ENCODE peak calls at places on chromosomes 11 and 22, in four cellular contexts. K, X, L and N are unnamed samples.

GRCh38 chr11:65278351-65278750 is 16.6 kb downstream of the POLA2 start:
- DNase-seq in K (no peak), X (no peak), L (no peak), N (no peak)

GRCh38 chr11:120805960-120806555 is 217.8 kb upstream of the TBCEL start:
- DNase-seq in K (no peak), X (no peak), L (no peak), N (no peak)

GRCh38 chr11:72920001-72920400 is 105.8 kb downstream of the ATG16L2 start:
- DNase-seq in K (no peak), X (no peak), L (no peak), N (no peak)

GRCh38 chr22:46100401-46101105 is 49.8 kb upstream of the PPARA start:
- DNase-seq in K (no peak), X (no peak), L (no peak), N (no peak)

GRCh38 chr11:2801711-2802388 is 83.7 kb downstream of the CDKN1C start:
- DNase-seq in K (no peak), X (peak), L (peak), N (no peak)

GRCh38 chr11:119578466-119579220 is 150.4 kb downstream of the NECTIN1 start:
- DNase-seq in K (no peak), X (no peak), L (no peak), N (no peak)

GRCh38 chr22:45597460-45598192 is 74.0 kb upstream of the ATXN10 start:
- DNase-seq in K (no peak), X (no peak), L (no peak), N (no peak)

GRCh38 chr11:117145393-117145761 is 1.3 kb downstream of the PAFAH1B2 start:
- DNase-seq in K (no peak), X (no peak), L (no peak), N (no peak)

GRCh38 chr11:858053-858992 is 15.7 kb downstream of the TSPAN4 start:
- DNase-seq in K (no peak), X (no peak), L (no peak), N (no peak)

GRCh38 chr22:46895753-46896152 is 133.3 kb downstream of the TBC1D22A start:
- DNase-seq in K (no peak), X (no peak), L (no peak), N (no peak)

GRCh38 chr22:47373648-47374272 is 611.3 kb downstream of the TBC1D22A start:
- DNase-seq in K (no peak), X (peak), L (no peak), N (no peak)

GRCh38 chr11:107780775-107781174 is 68.9 kb upstream of the SLN start:
- DNase-seq in K (no peak), X (no peak), L (no peak), N (no peak)
- TF ChIP-seq CTCF in K (no peak), X (no peak), L (no peak), N (no peak)

GRCh38 chr11:10938650-10939387 is 81.0 kb upstream of the ZBED5 start:
- DNase-seq in K (no peak), X (no peak), L (no peak), N (no peak)
- TF ChIP-seq CTCF in K (no peak), X (no peak), L (no peak), N (no peak)

DNA sequence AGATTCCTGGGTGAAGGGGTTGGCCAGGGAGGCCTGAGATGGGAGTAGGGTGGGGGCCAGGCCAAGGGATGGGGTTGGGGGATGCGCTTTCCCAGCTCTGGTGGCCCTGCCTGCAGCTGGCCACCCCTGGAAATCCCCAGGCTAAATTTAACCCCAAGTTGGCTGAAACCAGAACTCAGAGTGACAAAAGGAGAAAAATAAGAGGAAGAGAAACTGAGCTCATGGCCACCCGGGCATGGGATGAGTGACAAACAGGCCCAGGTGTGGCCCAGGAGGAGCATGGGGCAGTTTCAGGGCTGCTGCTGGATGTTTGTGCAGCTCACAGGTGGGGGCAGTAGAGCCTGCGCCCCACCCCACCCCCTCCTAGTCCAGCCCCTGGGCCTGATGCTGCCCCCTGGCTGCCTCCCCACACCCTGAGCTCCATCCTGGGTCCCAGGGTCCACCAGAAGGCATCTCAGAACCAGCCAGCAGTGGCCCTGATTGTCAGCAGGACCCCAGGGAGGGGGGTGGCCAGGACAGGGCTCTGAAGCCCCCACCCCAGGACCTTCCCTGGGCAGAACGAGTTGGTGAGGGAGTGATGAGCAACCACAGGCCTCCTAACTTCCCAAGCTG is 48.0 kb downstream of the IGLL5 start:
- DNase-seq in K (no peak), X (no peak), L (no peak), N (no peak)
- TF ChIP-seq CTCF in K (no peak), X (no peak), L (no peak), N (no peak)

GRCh38 chr11:66868726-66869291 is 11.9 kb downstream of the LRFN4 start:
- DNase-seq in K (no peak), X (peak), L (no peak), N (no peak)
- TF ChIP-seq CTCF in K (no peak), X (peak), L (no peak), N (no peak)

GRCh38 chr11:71421392-71421950 is 26.7 kb downstream of the DHCR7 start:
- DNase-seq in K (no peak), X (no peak), L (no peak), N (no peak)
- TF ChIP-seq CTCF in K (no peak), X (no peak), L (no peak), N (no peak)

DNA sequence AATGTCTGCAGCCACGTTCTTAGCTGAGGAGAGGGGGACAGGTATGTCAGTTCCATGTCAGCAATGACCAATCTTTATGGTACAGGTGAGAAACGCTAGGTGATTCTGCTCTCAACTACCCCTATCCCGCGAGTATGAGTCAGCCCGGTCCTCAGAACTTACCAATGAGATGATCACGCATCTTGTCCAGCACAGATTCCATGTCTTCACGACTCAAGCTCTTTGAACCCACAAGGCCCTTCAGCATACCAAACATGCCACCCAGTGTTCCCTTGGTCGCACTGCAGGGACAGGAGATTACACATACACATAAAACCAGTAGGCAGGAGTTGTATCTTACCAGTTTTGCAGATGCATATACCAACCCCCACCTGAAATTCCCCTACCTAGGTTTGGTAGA is 2.9 kb downstream of the SRPRA start:
- DNase-seq in K (no peak), X (no peak), L (no peak), N (no peak)
- TF ChIP-seq CTCF in K (no peak), X (no peak), L (no peak), N (no peak)

DNA sequence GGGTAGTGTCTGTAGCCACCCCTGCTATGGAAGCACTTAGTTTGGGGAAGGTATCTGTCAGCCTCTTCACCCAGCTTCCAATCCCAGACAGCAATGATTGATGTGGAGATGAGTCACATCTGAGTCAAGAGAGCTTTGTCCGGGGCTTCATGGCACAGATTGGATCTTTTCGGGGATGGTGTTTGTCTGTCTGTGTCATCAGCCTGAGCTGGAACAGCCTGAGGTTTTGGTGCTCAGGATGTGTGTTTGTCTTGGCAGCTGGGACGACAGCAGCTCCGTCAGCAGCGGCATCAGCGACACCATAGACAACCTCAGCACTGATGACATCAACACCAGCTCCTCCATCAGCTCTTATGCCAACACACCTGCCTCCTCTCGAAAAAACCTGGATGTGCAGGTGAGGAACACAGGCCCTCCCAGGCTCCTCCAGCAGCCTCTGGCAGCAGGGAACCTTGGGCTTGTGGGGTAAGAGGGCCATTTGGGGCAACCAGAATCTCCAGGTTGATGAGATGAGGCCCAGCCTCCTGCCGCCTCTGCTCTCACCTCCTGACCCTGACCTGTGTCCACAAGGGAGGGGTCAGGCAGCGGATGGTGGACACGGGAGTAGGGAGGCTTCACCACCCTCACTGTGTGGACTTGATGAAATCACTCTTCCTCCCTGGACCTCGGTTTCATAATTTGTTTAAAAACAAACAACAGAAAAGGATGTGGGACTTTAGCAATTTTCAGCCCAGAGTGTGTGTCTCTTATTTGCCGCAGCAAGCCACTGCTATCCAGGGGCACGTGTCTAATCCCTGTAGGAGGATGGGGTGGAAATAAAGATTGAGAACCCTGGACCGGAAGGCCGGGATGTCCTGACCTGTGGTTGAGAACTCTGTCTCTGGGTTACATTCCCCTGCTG is 124.3 kb downstream of the DBX1 start:
- DNase-seq in K (no peak), X (no peak), L (no peak), N (no peak)
- TF ChIP-seq CTCF in K (no peak), X (no peak), L (no peak), N (no peak)

DNA sequence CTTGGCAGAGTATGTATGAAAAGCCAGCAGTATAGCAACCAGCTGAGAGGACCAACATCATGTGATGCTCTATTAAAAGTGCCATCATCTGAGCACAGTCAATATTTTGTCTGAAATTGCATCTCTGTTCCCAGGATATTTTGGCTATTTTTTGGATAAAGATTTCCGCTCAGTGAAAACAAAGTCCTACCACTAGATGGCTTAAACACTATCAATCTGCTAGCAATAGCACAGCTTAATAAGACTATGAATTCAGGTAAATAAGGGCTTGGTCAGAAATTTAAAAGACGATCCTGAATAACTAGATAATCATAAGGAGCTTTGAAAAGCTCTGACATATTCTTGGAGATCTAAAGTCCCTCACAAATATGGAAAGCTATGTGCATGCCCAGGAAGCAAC is 74.4 kb downstream of the MS4A13 start:
- DNase-seq in K (no peak), X (no peak), L (no peak), N (no peak)
- TF ChIP-seq CTCF in K (no peak), X (no peak), L (no peak), N (no peak)

GRCh38 chr11:29527391-29527936 is 489.4 kb downstream of the KCNA4 start:
- DNase-seq in K (no peak), X (no peak), L (no peak), N (no peak)
- TF ChIP-seq CTCF in K (no peak), X (no peak), L (no peak), N (no peak)